ENCODE peak calls at places on chromosome 13, in seven cellular contexts. X is LHCN-M2; B is HT1080; P is AG08395; G is brain microvascular endothelial cell; Q is stimulated activated CD4-positive, alpha-beta T cell treated with anti-CD3 and anti-CD28 coated beads, Interleukin-4, amount 100 ng/mL, for 48 hours; K is AG04450. H is an unnamed sample.

GRCh38 chr13:109979186-109979585 is 192.8 kb upstream of the IRS2 start:
- DNase-seq in Q (no peak), K (no peak), B (no peak), P (no peak), G (no peak), X (no peak), H (no peak)

GRCh38 chr13:30463820-30464495 is 1.8 kb downstream of the HMGB1 start:
- DNase-seq in P (peak; percentile 45), G (peak; percentile 36), K (no peak), Q (peak; percentile 63), X (peak; percentile 65), B (peak; percentile 61), H (peak; percentile 70)

GRCh38 chr13:98509271-98510155 is 67.4 kb downstream of the STK24 start:
- DNase-seq in K (peak; percentile 59), X (peak; percentile 86), G (peak; percentile 92), Q (peak; percentile 58), P (peak; percentile 89), B (peak; percentile 87), H (peak; percentile 63)

GRCh38 chr13:60351326-60351725 is 45.7 kb upstream of the TDRD3 start:
- DNase-seq in P (peak; percentile 49), X (peak; percentile 78), B (peak; percentile 78), K (peak; percentile 13), G (peak; percentile 78), Q (no peak), H (no peak)

GRCh38 chr13:59360108-59360507 is 803.6 kb downstream of the DIAPH3 start:
- DNase-seq in B (peak; percentile 25), P (no peak), Q (no peak), G (no peak), K (no peak), X (no peak), H (no peak)

GRCh38 chr13:90238433-90238832 is 1109.1 kb upstream of the MIR17HG start:
- DNase-seq in Q (no peak), X (peak; percentile 61), K (no peak), G (no peak), B (peak; percentile 8), P (no peak), H (no peak)

GRCh38 chr13:28100149-28101121 is at the start of gene FLT3:
- DNase-seq in P (no peak), Q (peak; percentile 41), X (peak; percentile 9), G (peak; percentile 9), B (peak; percentile 2), K (no peak), H (peak; percentile 3)

GRCh38 chr13:113411216-113412023 is 41.9 kb downstream of the ADPRHL1 start:
- DNase-seq in Q (no peak), B (peak; percentile 84), X (peak; percentile 99), P (peak; percentile 96), G (peak; percentile 92), K (peak; percentile 89), H (no peak)

GRCh38 chr13:113399755-113400149 is 35.8 kb upstream of the GRTP1 start:
- DNase-seq in X (no peak), K (no peak), B (no peak), P (no peak), Q (no peak), G (no peak), H (no peak)

GRCh38 chr13:19179916-19180315 is 1.7 kb downstream of the TUBA3C start:
- DNase-seq in G (no peak), P (no peak), B (no peak), X (no peak), K (no peak), Q (no peak), H (no peak)

GRCh38 chr13:31121327-31122140 is 40.2 kb downstream of the HSPH1 start:
- DNase-seq in B (no peak), K (no peak), G (no peak), X (no peak), Q (no peak), P (no peak), H (no peak)

GRCh38 chr13:27133889-27134288 is 37.7 kb downstream of the USP12 start:
- DNase-seq in B (no peak), X (no peak), K (no peak), Q (no peak), P (no peak), G (no peak), H (no peak)

GRCh38 chr13:109976206-109976997 is 190.0 kb upstream of the IRS2 start:
- DNase-seq in P (no peak), Q (no peak), K (no peak), X (no peak), B (no peak), G (no peak), H (no peak)

GRCh38 chr13:42272115-42272756 is at the start of gene AKAP11:
- DNase-seq in Q (peak; percentile 37), P (peak; percentile 36), G (peak; percentile 24), X (peak; percentile 43), K (no peak), B (peak; percentile 53), H (peak; percentile 81)

GRCh38 chr13:111046590-111047141 is 68.4 kb upstream of the ARHGEF7 start:
- DNase-seq in P (peak; percentile 29), K (peak; percentile 26), X (peak; percentile 100), B (peak; percentile 51), G (peak; percentile 59), Q (no peak), H (no peak)

GRCh38 chr13:43991773-43992201 is 112.1 kb downstream of the LACC1 start:
- DNase-seq in K (no peak), G (no peak), Q (no peak), X (no peak), B (no peak), P (no peak), H (no peak)

GRCh38 chr13:74077847-74078246 is 56.4 kb downstream of the KLF12 start:
- DNase-seq in Q (no peak), G (no peak), X (peak; percentile 51), K (no peak), P (peak; percentile 3), B (no peak), H (no peak)

GRCh38 chr13:25371608-25372274 is at the start of gene ATP8A2:
- DNase-seq in Q (no peak), X (no peak), G (no peak), P (no peak), K (no peak), B (no peak), H (no peak)

GRCh38 chr13:98022210-98022609 is 68.7 kb downstream of the IPO5 start:
- DNase-seq in K (peak; percentile 38), Q (no peak), P (peak; percentile 44), B (peak; percentile 77), X (peak; percentile 67), G (peak; percentile 88), H (no peak)

GRCh38 chr13:78254113-78254512 is 335.5 kb upstream of the EDNRB start:
- DNase-seq in K (no peak), X (no peak), G (no peak), P (no peak), B (no peak), Q (no peak), H (no peak)

GRCh38 chr13:77784531-77784930 is 87.0 kb downstream of the SLAIN1 start:
- DNase-seq in K (no peak), P (no peak), Q (no peak), G (no peak), B (no peak), X (no peak), H (no peak)

GRCh38 chr13:30408319-30409101 is 13.8 kb upstream of the UBE2L5 start:
- DNase-seq in G (peak; percentile 88), P (peak; percentile 88), K (peak; percentile 73), B (no peak), Q (peak; percentile 92), X (peak; percentile 85), H (peak; percentile 94)

GRCh38 chr13:101291216-101291615 is 125.1 kb downstream of the NALCN start:
- DNase-seq in G (no peak), P (no peak), B (no peak), K (no peak), X (no peak), Q (no peak), H (no peak)

GRCh38 chr13:75414036-75414827 is 67.7 kb downstream of the TBC1D4 start:
- DNase-seq in G (no peak), X (no peak), K (no peak), P (no peak), Q (no peak), B (no peak), H (no peak)

GRCh38 chr13:32911506-32911905 is 104.7 kb upstream of the KL start:
- DNase-seq in K (no peak), X (peak; percentile 57), P (peak; percentile 64), G (peak; percentile 51), B (peak; percentile 55), Q (peak; percentile 10), H (no peak)

GRCh38 chr13:95206116-95206515 is 95.1 kb downstream of the ABCC4 start:
- DNase-seq in P (no peak), X (no peak), Q (no peak), G (no peak), B (no peak), K (no peak), H (no peak)

GRCh38 chr13:99596180-99596579 is 94.9 kb downstream of the TM9SF2 start:
- DNase-seq in Q (no peak), K (no peak), X (no peak), G (no peak), B (no peak), P (no peak), H (no peak)

GRCh38 chr13:98664924-98665637 is 87.4 kb downstream of the SLC15A1 start:
- DNase-seq in Q (no peak), K (no peak), P (no peak), X (no peak), B (peak; percentile 23), G (no peak), H (no peak)

GRCh38 chr13:101489635-101490034 is 37.2 kb downstream of the ITGBL1 start:
- DNase-seq in Q (no peak), P (no peak), K (no peak), B (no peak), X (no peak), G (peak; percentile 68), H (no peak)

GRCh38 chr13:35279500-35279899 is 197.0 kb downstream of the MAB21L1 start:
- DNase-seq in Q (no peak), P (no peak), K (no peak), X (no peak), G (no peak), B (no peak), H (no peak)